ENCODE peak calls at places on chromosomes 5 and 9, in seven cellular contexts. One of them, this sample, is unnamed.

GRCh38 chr5:69493235-69493925 is 790 bp downstream of the OCLN start:
- DNase-seq in heart left ventricle: no peak
- DNase-seq in spleen: peak
- DNase-seq in prostate gland: peak
- DNase-seq in right lobe of liver: peak
- DNase-seq in adrenal gland: no peak
- DNase-seq in gastrocnemius medialis: no peak
- DNase-seq in this sample: peak

GRCh38 chr5:93893050-93893449 is 151.7 kb upstream of the POU5F2 start:
- DNase-seq in heart left ventricle: no peak
- DNase-seq in spleen: no peak
- DNase-seq in prostate gland: no peak
- DNase-seq in right lobe of liver: no peak
- DNase-seq in adrenal gland: no peak
- DNase-seq in gastrocnemius medialis: no peak
- DNase-seq in this sample: no peak

GRCh38 chr5:83474170-83474796 is 2.7 kb downstream of the VCAN start:
- DNase-seq in heart left ventricle: peak
- DNase-seq in spleen: peak
- DNase-seq in prostate gland: peak
- DNase-seq in right lobe of liver: peak
- DNase-seq in adrenal gland: peak
- DNase-seq in gastrocnemius medialis: peak
- DNase-seq in this sample: peak

GRCh38 chr9:136799079-136799853 is 3.1 kb downstream of the CCDC183 start:
- DNase-seq in heart left ventricle: no peak
- DNase-seq in spleen: peak
- DNase-seq in prostate gland: peak
- DNase-seq in right lobe of liver: peak
- DNase-seq in adrenal gland: no peak
- DNase-seq in gastrocnemius medialis: no peak
- DNase-seq in this sample: no peak

GRCh38 chr5:173140769-173141168 is 3.6 kb upstream of the BNIP1 start:
- DNase-seq in heart left ventricle: no peak
- DNase-seq in spleen: no peak
- DNase-seq in prostate gland: no peak
- DNase-seq in right lobe of liver: no peak
- DNase-seq in adrenal gland: no peak
- DNase-seq in gastrocnemius medialis: no peak
- DNase-seq in this sample: no peak

GRCh38 chr9:136694163-136694864 is 7.1 kb upstream of the AGPAT2 start:
- DNase-seq in heart left ventricle: no peak
- DNase-seq in spleen: no peak
- DNase-seq in prostate gland: peak
- DNase-seq in right lobe of liver: peak
- DNase-seq in adrenal gland: no peak
- DNase-seq in gastrocnemius medialis: peak
- DNase-seq in this sample: peak

GRCh38 chr5:136188859-136189258 is 4.1 kb downstream of the SMIM32 start:
- DNase-seq in heart left ventricle: no peak
- DNase-seq in spleen: no peak
- DNase-seq in prostate gland: no peak
- DNase-seq in right lobe of liver: no peak
- DNase-seq in adrenal gland: no peak
- DNase-seq in gastrocnemius medialis: no peak
- DNase-seq in this sample: no peak

GRCh38 chr5:122997294-122997693 is 39.2 kb downstream of the PPIC start:
- DNase-seq in heart left ventricle: no peak
- DNase-seq in spleen: no peak
- DNase-seq in prostate gland: no peak
- DNase-seq in right lobe of liver: no peak
- DNase-seq in adrenal gland: no peak
- DNase-seq in gastrocnemius medialis: no peak
- DNase-seq in this sample: no peak

GRCh38 chr5:157484768-157485167 is 24.8 kb downstream of the NIPAL4 start:
- DNase-seq in heart left ventricle: peak
- DNase-seq in spleen: no peak
- DNase-seq in prostate gland: no peak
- DNase-seq in right lobe of liver: peak
- DNase-seq in adrenal gland: peak
- DNase-seq in gastrocnemius medialis: peak
- DNase-seq in this sample: no peak

GRCh38 chr9:136541709-136542108 is 4.1 kb downstream of the NOTCH1 start:
- DNase-seq in heart left ventricle: no peak
- DNase-seq in spleen: no peak
- DNase-seq in prostate gland: no peak
- DNase-seq in right lobe of liver: no peak
- DNase-seq in adrenal gland: no peak
- DNase-seq in gastrocnemius medialis: no peak
- DNase-seq in this sample: no peak

GRCh38 chr5:103480246-103480645 is 82.3 kb downstream of the NUDT12 start:
- DNase-seq in heart left ventricle: no peak
- DNase-seq in spleen: no peak
- DNase-seq in prostate gland: no peak
- DNase-seq in right lobe of liver: no peak
- DNase-seq in adrenal gland: no peak
- DNase-seq in gastrocnemius medialis: no peak
- DNase-seq in this sample: no peak

GRCh38 chr9:123338710-123339665 is 17.0 kb upstream of the CRB2 start:
- DNase-seq in heart left ventricle: no peak
- DNase-seq in spleen: peak
- DNase-seq in prostate gland: no peak
- DNase-seq in right lobe of liver: no peak
- DNase-seq in adrenal gland: no peak
- DNase-seq in gastrocnemius medialis: no peak
- DNase-seq in this sample: peak

GRCh38 chr5:158639876-158640570 is 459.7 kb downstream of the EBF1 start:
- DNase-seq in heart left ventricle: no peak
- DNase-seq in spleen: no peak
- DNase-seq in prostate gland: no peak
- DNase-seq in right lobe of liver: no peak
- DNase-seq in adrenal gland: no peak
- DNase-seq in gastrocnemius medialis: no peak
- DNase-seq in this sample: no peak

GRCh38 chr9:92236465-92236864 is 57.0 kb downstream of the IARS1 start:
- DNase-seq in heart left ventricle: no peak
- DNase-seq in spleen: no peak
- DNase-seq in prostate gland: no peak
- DNase-seq in right lobe of liver: no peak
- DNase-seq in adrenal gland: no peak
- DNase-seq in gastrocnemius medialis: no peak
- DNase-seq in this sample: no peak

GRCh38 chr9:88732128-88732527 is 197.2 kb downstream of the NXNL2 start:
- DNase-seq in heart left ventricle: no peak
- DNase-seq in spleen: no peak
- DNase-seq in prostate gland: no peak
- DNase-seq in right lobe of liver: no peak
- DNase-seq in adrenal gland: no peak
- DNase-seq in gastrocnemius medialis: no peak
- DNase-seq in this sample: no peak

GRCh38 chr5:38845555-38846378 is at the start of gene OSMR:
- DNase-seq in heart left ventricle: peak
- DNase-seq in spleen: peak
- DNase-seq in prostate gland: peak
- DNase-seq in right lobe of liver: peak
- DNase-seq in adrenal gland: peak
- DNase-seq in gastrocnemius medialis: peak
- DNase-seq in this sample: no peak

GRCh38 chr5:98772415-98773213 is 849 bp upstream of the RGMB start:
- DNase-seq in heart left ventricle: peak
- DNase-seq in spleen: peak
- DNase-seq in prostate gland: peak
- DNase-seq in right lobe of liver: peak
- DNase-seq in adrenal gland: peak
- DNase-seq in gastrocnemius medialis: peak
- DNase-seq in this sample: peak

GRCh38 chr5:39440964-39441363 is 16.2 kb upstream of the DAB2 start:
- DNase-seq in heart left ventricle: no peak
- DNase-seq in spleen: no peak
- DNase-seq in prostate gland: no peak
- DNase-seq in right lobe of liver: no peak
- DNase-seq in adrenal gland: no peak
- DNase-seq in gastrocnemius medialis: no peak
- DNase-seq in this sample: no peak

GRCh38 chr5:54162184-54162583 is 148.2 kb downstream of the ARL15 start:
- DNase-seq in heart left ventricle: no peak
- DNase-seq in spleen: no peak
- DNase-seq in prostate gland: no peak
- DNase-seq in right lobe of liver: no peak
- DNase-seq in adrenal gland: no peak
- DNase-seq in gastrocnemius medialis: no peak
- DNase-seq in this sample: no peak

GRCh38 chr9:97633859-97634485 is 351 bp downstream of the NCBP1 start:
- DNase-seq in heart left ventricle: no peak
- DNase-seq in spleen: no peak
- DNase-seq in prostate gland: no peak
- DNase-seq in right lobe of liver: no peak
- DNase-seq in adrenal gland: no peak
- DNase-seq in gastrocnemius medialis: no peak
- DNase-seq in this sample: peak

GRCh38 chr9:97635026-97635425 is 1.4 kb downstream of the NCBP1 start:
- DNase-seq in heart left ventricle: no peak
- DNase-seq in spleen: no peak
- DNase-seq in prostate gland: no peak
- DNase-seq in right lobe of liver: no peak
- DNase-seq in adrenal gland: no peak
- DNase-seq in gastrocnemius medialis: no peak
- DNase-seq in this sample: no peak

GRCh38 chr9:97636903-97637302 is 3.3 kb downstream of the NCBP1 start:
- DNase-seq in heart left ventricle: no peak
- DNase-seq in spleen: no peak
- DNase-seq in prostate gland: no peak
- DNase-seq in right lobe of liver: no peak
- DNase-seq in adrenal gland: no peak
- DNase-seq in gastrocnemius medialis: no peak
- DNase-seq in this sample: peak

GRCh38 chr9:97632406-97632991 is 669 bp downstream of the TSTD2 start:
- DNase-seq in heart left ventricle: peak
- DNase-seq in spleen: peak
- DNase-seq in prostate gland: peak
- DNase-seq in right lobe of liver: peak
- DNase-seq in adrenal gland: no peak
- DNase-seq in gastrocnemius medialis: peak
- DNase-seq in this sample: peak

GRCh38 chr9:97632992-97633858 is at the start of the genes NCBP1 and TSTD2:
- DNase-seq in heart left ventricle: peak
- DNase-seq in spleen: peak
- DNase-seq in prostate gland: peak
- DNase-seq in right lobe of liver: peak
- DNase-seq in adrenal gland: peak
- DNase-seq in gastrocnemius medialis: peak
- DNase-seq in this sample: peak
- TF ChIP-seq POLR2A in heart left ventricle: peak
- TF ChIP-seq POLR2A in spleen: no peak
- TF ChIP-seq POLR2A in prostate gland: peak
- TF ChIP-seq POLR2A in right lobe of liver: peak
- TF ChIP-seq POLR2A in adrenal gland: peak
- TF ChIP-seq POLR2A in gastrocnemius medialis: peak
- TF ChIP-seq POLR2A in this sample: peak

DNA sequence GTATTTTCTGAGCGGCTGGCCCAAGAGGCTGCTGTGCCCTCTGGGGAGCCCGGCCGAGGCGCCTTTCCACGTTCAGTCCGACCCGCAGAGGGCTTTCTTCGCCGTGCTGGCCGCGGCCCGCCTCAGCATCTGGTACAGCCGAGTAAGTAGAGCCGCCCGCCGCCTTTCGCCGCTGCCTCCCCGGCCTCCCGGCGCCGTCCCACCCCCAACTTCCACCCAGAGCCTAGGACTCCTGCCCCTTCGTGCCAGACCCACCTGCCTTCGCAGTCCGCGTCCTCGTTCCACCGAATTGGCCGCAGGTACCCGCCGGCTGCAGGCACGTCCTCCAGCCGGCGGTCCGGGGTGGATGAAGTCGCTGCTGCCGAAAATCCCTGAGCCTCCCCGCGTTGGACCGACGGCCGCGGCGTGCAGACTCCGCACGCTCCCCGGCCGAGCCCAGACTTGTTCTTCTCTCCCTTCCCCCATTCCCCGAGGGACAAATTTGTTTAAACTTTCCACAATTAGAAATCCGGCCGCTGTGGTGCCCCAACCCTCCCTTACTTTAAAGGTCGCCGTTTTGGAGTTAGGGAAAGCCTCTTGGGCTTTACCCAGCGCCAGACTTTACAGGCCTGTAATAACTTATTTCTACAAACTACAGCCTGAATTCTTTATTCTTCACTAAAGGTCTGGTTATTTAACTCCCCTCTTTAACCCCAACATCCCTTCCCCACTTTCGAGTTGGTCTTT is 568 bp downstream of the RIC1 start:
- DNase-seq in heart left ventricle: peak
- DNase-seq in spleen: no peak
- DNase-seq in prostate gland: peak
- DNase-seq in right lobe of liver: peak
- DNase-seq in adrenal gland: peak
- DNase-seq in gastrocnemius medialis: peak
- DNase-seq in this sample: peak
- TF ChIP-seq POLR2A in heart left ventricle: no peak
- TF ChIP-seq POLR2A in spleen: no peak
- TF ChIP-seq POLR2A in prostate gland: no peak
- TF ChIP-seq POLR2A in right lobe of liver: no peak
- TF ChIP-seq POLR2A in adrenal gland: no peak
- TF ChIP-seq POLR2A in gastrocnemius medialis: no peak
- TF ChIP-seq POLR2A in this sample: peak

DNA sequence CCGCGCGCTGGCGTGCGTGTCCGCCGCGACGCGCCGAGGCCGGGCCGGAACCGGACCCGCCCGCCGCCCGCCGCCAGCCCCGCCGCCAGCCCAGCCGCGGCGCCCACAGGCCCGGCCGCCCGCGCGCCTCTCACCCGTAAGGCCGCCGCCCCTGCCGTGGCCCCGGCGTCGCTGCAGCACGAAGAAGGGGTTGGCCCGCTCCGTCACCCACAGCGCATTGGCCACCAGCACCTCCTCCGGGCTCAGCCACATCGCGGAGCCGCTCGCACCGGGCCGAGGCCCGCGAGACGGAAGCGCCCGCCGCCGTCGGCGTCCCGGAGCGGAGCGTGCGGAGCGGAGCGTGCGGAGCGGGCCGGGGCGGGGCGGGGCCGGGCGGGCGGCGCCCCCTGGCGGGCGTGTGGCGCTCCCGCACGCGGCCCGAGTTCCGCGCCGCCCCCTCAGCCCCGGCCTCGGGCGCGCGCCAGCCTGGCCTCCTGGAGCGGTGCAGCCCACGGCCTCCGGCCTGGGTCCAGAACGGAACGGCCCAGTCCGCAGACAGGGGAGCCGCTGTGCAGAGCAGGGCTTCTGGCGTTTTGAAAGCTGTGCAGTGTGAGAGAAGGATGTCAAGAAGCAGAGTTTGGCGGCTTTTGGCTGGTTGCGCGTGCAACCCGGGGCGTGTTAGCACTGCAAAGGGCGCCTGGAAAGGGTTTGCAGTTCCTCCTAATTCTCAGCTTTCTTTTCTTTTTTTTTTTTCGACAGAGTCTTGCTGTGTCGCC is at the start of gene TBC1D9B:
- DNase-seq in heart left ventricle: peak
- DNase-seq in spleen: peak
- DNase-seq in prostate gland: peak
- DNase-seq in right lobe of liver: peak
- DNase-seq in adrenal gland: peak
- DNase-seq in gastrocnemius medialis: peak
- DNase-seq in this sample: peak
- TF ChIP-seq POLR2A in heart left ventricle: peak
- TF ChIP-seq POLR2A in spleen: no peak
- TF ChIP-seq POLR2A in prostate gland: no peak
- TF ChIP-seq POLR2A in right lobe of liver: peak
- TF ChIP-seq POLR2A in adrenal gland: no peak
- TF ChIP-seq POLR2A in gastrocnemius medialis: peak
- TF ChIP-seq POLR2A in this sample: no peak

GRCh38 chr5:145834917-145835838 is at the start of gene PRELID2:
- DNase-seq in heart left ventricle: peak
- DNase-seq in spleen: peak
- DNase-seq in prostate gland: peak
- DNase-seq in right lobe of liver: peak
- DNase-seq in adrenal gland: peak
- DNase-seq in gastrocnemius medialis: peak
- DNase-seq in this sample: peak
- TF ChIP-seq POLR2A in heart left ventricle: peak
- TF ChIP-seq POLR2A in spleen: no peak
- TF ChIP-seq POLR2A in prostate gland: peak
- TF ChIP-seq POLR2A in right lobe of liver: peak
- TF ChIP-seq POLR2A in adrenal gland: peak
- TF ChIP-seq POLR2A in gastrocnemius medialis: peak
- TF ChIP-seq POLR2A in this sample: peak